ENCODE peak calls at places on chromosomes 16 and 17, in eight cellular contexts. One of them, this sample, is unnamed.

GRCh38 chr17:6599364-6599763 is 41.1 kb downstream of the KIAA0753 start:
- DNase-seq in T-helper 17 cell: no peak
- DNase-seq in stromal cell of bone marrow: no peak
- DNase-seq in AG10803: no peak
- DNase-seq in DMS153: no peak
- DNase-seq in Caki2: peak; percentile 21
- DNase-seq in NCI-H1048: no peak
- DNase-seq in midbrain: peak; percentile 58
- DNase-seq in this sample: peak; percentile 35

GRCh38 chr17:35171834-35172233 is 22.4 kb downstream of the SLC35G3 start:
- DNase-seq in AG10803: peak; percentile 8
- DNase-seq in midbrain: no peak
- DNase-seq in DMS153: no peak
- DNase-seq in Caki2: peak; percentile 31
- DNase-seq in T-helper 17 cell: no peak
- DNase-seq in NCI-H1048: no peak
- DNase-seq in stromal cell of bone marrow: peak; percentile 23
- DNase-seq in this sample: no peak

GRCh38 chr16:75402174-75402820 is 31.0 kb downstream of the CFDP1 start:
- DNase-seq in AG10803: peak; percentile 40
- DNase-seq in DMS153: no peak
- DNase-seq in midbrain: no peak
- DNase-seq in stromal cell of bone marrow: peak; percentile 88
- DNase-seq in Caki2: no peak
- DNase-seq in NCI-H1048: no peak
- DNase-seq in T-helper 17 cell: no peak
- DNase-seq in this sample: no peak

GRCh38 chr16:51181495-51181795 is 30.4 kb upstream of the SALL1 start:
- DNase-seq in stromal cell of bone marrow: no peak
- DNase-seq in NCI-H1048: no peak
- DNase-seq in midbrain: no peak
- DNase-seq in DMS153: no peak
- DNase-seq in AG10803: no peak
- DNase-seq in T-helper 17 cell: no peak
- DNase-seq in Caki2: no peak
- DNase-seq in this sample: no peak

GRCh38 chr16:80006175-80006895 is 405.8 kb upstream of the MAF start:
- DNase-seq in AG10803: peak; percentile 11
- DNase-seq in midbrain: no peak
- DNase-seq in DMS153: no peak
- DNase-seq in NCI-H1048: no peak
- DNase-seq in T-helper 17 cell: no peak
- DNase-seq in stromal cell of bone marrow: no peak
- DNase-seq in Caki2: peak; percentile 45
- DNase-seq in this sample: no peak

GRCh38 chr17:12256380-12256995 is 235.8 kb downstream of the MAP2K4 start:
- DNase-seq in T-helper 17 cell: no peak
- DNase-seq in midbrain: peak; percentile 47
- DNase-seq in stromal cell of bone marrow: peak; percentile 38
- DNase-seq in Caki2: peak; percentile 27
- DNase-seq in DMS153: no peak
- DNase-seq in NCI-H1048: peak; percentile 17
- DNase-seq in AG10803: peak; percentile 65
- DNase-seq in this sample: peak; percentile 35

GRCh38 chr17:66687570-66688284 is 147.2 kb upstream of the CACNG5 start:
- DNase-seq in midbrain: no peak
- DNase-seq in NCI-H1048: no peak
- DNase-seq in T-helper 17 cell: no peak
- DNase-seq in AG10803: no peak
- DNase-seq in stromal cell of bone marrow: no peak
- DNase-seq in Caki2: no peak
- DNase-seq in DMS153: peak; percentile 64
- DNase-seq in this sample: no peak

GRCh38 chr17:2609091-2609490 is 15.6 kb downstream of the PAFAH1B1 start:
- DNase-seq in DMS153: no peak
- DNase-seq in midbrain: no peak
- DNase-seq in Caki2: no peak
- DNase-seq in NCI-H1048: no peak
- DNase-seq in AG10803: no peak
- DNase-seq in T-helper 17 cell: no peak
- DNase-seq in stromal cell of bone marrow: no peak
- DNase-seq in this sample: no peak

GRCh38 chr17:80790021-80790765 is 201.4 kb upstream of the CHMP6 start:
- DNase-seq in DMS153: no peak
- DNase-seq in T-helper 17 cell: no peak
- DNase-seq in midbrain: no peak
- DNase-seq in Caki2: no peak
- DNase-seq in NCI-H1048: no peak
- DNase-seq in AG10803: no peak
- DNase-seq in stromal cell of bone marrow: no peak
- DNase-seq in this sample: no peak

GRCh38 chr16:57113042-57113453 is 20.7 kb downstream of the CPNE2 start:
- DNase-seq in T-helper 17 cell: no peak
- DNase-seq in NCI-H1048: no peak
- DNase-seq in Caki2: peak; percentile 20
- DNase-seq in stromal cell of bone marrow: peak; percentile 58
- DNase-seq in DMS153: no peak
- DNase-seq in AG10803: peak; percentile 42
- DNase-seq in midbrain: no peak
- DNase-seq in this sample: no peak

GRCh38 chr17:74604200-74604599 is 12.1 kb upstream of the CD300LD start:
- DNase-seq in midbrain: no peak
- DNase-seq in Caki2: no peak
- DNase-seq in DMS153: no peak
- DNase-seq in T-helper 17 cell: no peak
- DNase-seq in NCI-H1048: no peak
- DNase-seq in stromal cell of bone marrow: no peak
- DNase-seq in AG10803: no peak
- DNase-seq in this sample: no peak

GRCh38 chr17:41667280-41668008 is 21.2 kb upstream of the EIF1 start:
- DNase-seq in AG10803: no peak
- DNase-seq in Caki2: no peak
- DNase-seq in DMS153: no peak
- DNase-seq in T-helper 17 cell: no peak
- DNase-seq in stromal cell of bone marrow: no peak
- DNase-seq in NCI-H1048: no peak
- DNase-seq in midbrain: no peak
- DNase-seq in this sample: peak; percentile 59

GRCh38 chr17:49647256-49647585 is 30.7 kb downstream of the SPOP start:
- DNase-seq in NCI-H1048: no peak
- DNase-seq in Caki2: no peak
- DNase-seq in stromal cell of bone marrow: no peak
- DNase-seq in AG10803: no peak
- DNase-seq in DMS153: no peak
- DNase-seq in T-helper 17 cell: no peak
- DNase-seq in midbrain: no peak
- DNase-seq in this sample: no peak

GRCh38 chr17:39593371-39593770 is 14.3 kb downstream of the NEUROD2 start:
- DNase-seq in AG10803: no peak
- DNase-seq in DMS153: no peak
- DNase-seq in midbrain: no peak
- DNase-seq in T-helper 17 cell: no peak
- DNase-seq in stromal cell of bone marrow: no peak
- DNase-seq in NCI-H1048: no peak
- DNase-seq in Caki2: no peak
- DNase-seq in this sample: no peak

GRCh38 chr17:40995121-40995520 is 1.2 kb upstream of the KRTAP3-3 start:
- DNase-seq in NCI-H1048: no peak
- DNase-seq in midbrain: no peak
- DNase-seq in DMS153: no peak
- DNase-seq in stromal cell of bone marrow: no peak
- DNase-seq in Caki2: no peak
- DNase-seq in T-helper 17 cell: no peak
- DNase-seq in AG10803: no peak
- DNase-seq in this sample: no peak

GRCh38 chr16:85436636-85437160 is 176.4 kb upstream of the GSE1 start:
- DNase-seq in DMS153: no peak
- DNase-seq in stromal cell of bone marrow: no peak
- DNase-seq in AG10803: no peak
- DNase-seq in Caki2: no peak
- DNase-seq in NCI-H1048: no peak
- DNase-seq in T-helper 17 cell: no peak
- DNase-seq in midbrain: no peak
- DNase-seq in this sample: no peak

GRCh38 chr17:45940826-45941225 is 46.5 kb downstream of the MAPT start:
- DNase-seq in AG10803: no peak
- DNase-seq in NCI-H1048: no peak
- DNase-seq in Caki2: no peak
- DNase-seq in stromal cell of bone marrow: no peak
- DNase-seq in DMS153: no peak
- DNase-seq in T-helper 17 cell: no peak
- DNase-seq in midbrain: peak; percentile 81
- DNase-seq in this sample: no peak

GRCh38 chr17:71530227-71530626 is 590.6 kb upstream of the SOX9 start:
- DNase-seq in stromal cell of bone marrow: no peak
- DNase-seq in NCI-H1048: no peak
- DNase-seq in DMS153: no peak
- DNase-seq in Caki2: no peak
- DNase-seq in AG10803: peak; percentile 33
- DNase-seq in T-helper 17 cell: no peak
- DNase-seq in midbrain: no peak
- DNase-seq in this sample: no peak

GRCh38 chr16:28192811-28193529 is 18.8 kb downstream of the XPO6 start:
- DNase-seq in stromal cell of bone marrow: no peak
- DNase-seq in T-helper 17 cell: peak; percentile 65
- DNase-seq in DMS153: no peak
- DNase-seq in NCI-H1048: no peak
- DNase-seq in AG10803: no peak
- DNase-seq in Caki2: no peak
- DNase-seq in midbrain: no peak
- DNase-seq in this sample: peak; percentile 57

GRCh38 chr16:87538594-87538993 is 45.8 kb upstream of the ZCCHC14 start:
- DNase-seq in AG10803: peak; percentile 83
- DNase-seq in T-helper 17 cell: no peak
- DNase-seq in midbrain: no peak
- DNase-seq in NCI-H1048: no peak
- DNase-seq in stromal cell of bone marrow: peak; percentile 89
- DNase-seq in DMS153: no peak
- DNase-seq in Caki2: no peak
- DNase-seq in this sample: no peak

GRCh38 chr17:951388-952132 is 28.0 kb downstream of the NXN start:
- DNase-seq in NCI-H1048: no peak
- DNase-seq in DMS153: no peak
- DNase-seq in stromal cell of bone marrow: no peak
- DNase-seq in AG10803: peak; percentile 93
- DNase-seq in midbrain: no peak
- DNase-seq in T-helper 17 cell: no peak
- DNase-seq in Caki2: peak; percentile 96
- DNase-seq in this sample: no peak

This sample was measured in Kasumi-1.